ENCODE peak calls at places on chromosomes 3 and 15, in eight cellular contexts. J, K, F, E, Y, W, N and C are unnamed samples.

GRCh38 chr15:60218256-60218655 is 179.5 kb downstream of the ANXA2 start:
- DNase-seq in J (no peak), K (no peak), F (no peak), E (no peak), Y (no peak), W (no peak), N (no peak), C (no peak)

GRCh38 chr3:194908972-194909371 is 223.3 kb downstream of the FAM43A start:
- DNase-seq in J (no peak), K (no peak), F (no peak), E (no peak), Y (no peak), W (no peak), N (no peak), C (no peak)

GRCh38 chr3:1118074-1118473 is 25.2 kb downstream of the CNTN6 start:
- DNase-seq in J (no peak), K (no peak), F (no peak), E (no peak), Y (no peak), W (no peak), N (no peak), C (no peak)

GRCh38 chr15:66424963-66425612 is 38.4 kb downstream of the MAP2K1 start:
- DNase-seq in J (no peak), K (no peak), F (no peak), E (no peak), Y (no peak), W (no peak), N (no peak), C (no peak)

GRCh38 chr15:36585774-36586173 is 6.3 kb downstream of the CDIN1 start:
- DNase-seq in J (no peak), K (no peak), F (no peak), E (no peak), Y (no peak), W (no peak), N (no peak), C (no peak)

GRCh38 chr3:45406812-45407211 is 18.4 kb downstream of the LARS2 start:
- DNase-seq in J (no peak), K (no peak), F (no peak), E (no peak), Y (no peak), W (no peak), N (no peak), C (no peak)

GRCh38 chr3:30752961-30753360 is 141.5 kb downstream of the GADL1 start:
- DNase-seq in J (no peak), K (no peak), F (no peak), E (no peak), Y (no peak), W (no peak), N (no peak), C (no peak)

GRCh38 chr3:53691885-53692284 is 154.3 kb downstream of the CHDH start:
- DNase-seq in J (no peak), K (no peak), F (no peak), E (no peak), Y (no peak), W (no peak), N (no peak), C (no peak)

GRCh38 chr3:185677146-185677829 is 91.2 kb downstream of the SENP2 start:
- DNase-seq in J (peak; percentile 57), K (peak; percentile 23), F (no peak), E (no peak), Y (no peak), W (no peak), N (peak; percentile 66), C (no peak)

GRCh38 chr3:106728315-106728821 is 648.9 kb upstream of the CCDC54 start:
- DNase-seq in J (no peak), K (no peak), F (no peak), E (no peak), Y (no peak), W (no peak), N (peak; percentile 97), C (no peak)

GRCh38 chr3:160909917-160910316 is 153.9 kb downstream of the PPM1L start:
- DNase-seq in J (no peak), K (no peak), F (no peak), E (no peak), Y (no peak), W (no peak), N (no peak), C (no peak)

GRCh38 chr15:90142216-90143175 is 40.2 kb upstream of the IDH2 start:
- DNase-seq in J (no peak), K (no peak), F (no peak), E (no peak), Y (no peak), W (no peak), N (no peak), C (no peak)

GRCh38 chr3:182455011-182455410 is 338.3 kb upstream of the ATP11B start:
- DNase-seq in J (no peak), K (no peak), F (no peak), E (no peak), Y (no peak), W (no peak), N (no peak), C (no peak)

GRCh38 chr3:116767726-116768125 is 58.1 kb downstream of the TUSC7 start:
- DNase-seq in J (no peak), K (no peak), F (no peak), E (no peak), Y (no peak), W (no peak), N (no peak), C (no peak)

GRCh38 chr3:42581400-42581708 is 413 bp downstream of the SEC22C start:
- DNase-seq in J (no peak), K (no peak), F (no peak), E (no peak), Y (no peak), W (no peak), N (no peak), C (no peak)

GRCh38 chr3:114175204-114175987 is 3.5 kb downstream of the DRD3 start:
- DNase-seq in J (no peak), K (no peak), F (no peak), E (no peak), Y (no peak), W (no peak), N (no peak), C (no peak)

GRCh38 chr3:172467170-172467824 is 19.0 kb upstream of the GHSR start:
- DNase-seq in J (no peak), K (no peak), F (no peak), E (no peak), Y (no peak), W (no peak), N (peak; percentile 27), C (no peak)

GRCh38 chr15:96312641-96313335 is 17.7 kb upstream of the NR2F2 start:
- DNase-seq in J (no peak), K (no peak), F (no peak), E (no peak), Y (no peak), W (no peak), N (no peak), C (no peak)

GRCh38 chr15:75138016-75138999 is 63.4 kb upstream of the C15orf39 start:
- DNase-seq in J (no peak), K (peak; percentile 45), F (no peak), E (no peak), Y (no peak), W (no peak), N (peak; percentile 77), C (no peak)

GRCh38 chr15:29821416-29822099 is 710 bp downstream of the TJP1 start:
- DNase-seq in J (peak; percentile 46), K (peak; percentile 26), F (peak; percentile 8), E (peak; percentile 76), Y (no peak), W (peak; percentile 2), N (peak; percentile 78), C (peak; percentile 86)

GRCh38 chr15:76987896-76988860 is 6.7 kb upstream of the PSTPIP1 start:
- DNase-seq in J (no peak), K (no peak), F (peak; percentile 69), E (peak; percentile 85), Y (no peak), W (no peak), N (no peak), C (no peak)

GRCh38 chr3:122183521-122183892 is at the start of gene CASR:
- DNase-seq in J (no peak), K (no peak), F (no peak), E (no peak), Y (no peak), W (no peak), N (no peak), C (peak; percentile 21)

GRCh38 chr15:58057559-58057958 is 8.0 kb downstream of the ALDH1A2 start:
- DNase-seq in J (no peak), K (no peak), F (no peak), E (no peak), Y (no peak), W (no peak), N (no peak), C (no peak)

GRCh38 chr3:71430941-71431552 is 152.5 kb downstream of the FOXP1 start:
- DNase-seq in J (no peak), K (no peak), F (no peak), E (no peak), Y (no peak), W (no peak), N (no peak), C (no peak)